ENCODE peak calls at places on chromosomes 6 and 20, in nine cellular contexts. L, D, Q, E, R, A, T, Y and O are unnamed samples.

GRCh38 chr6:2209226-2209809 is 36.1 kb downstream of the GMDS start:
- DNase-seq in L (no peak), D (no peak), Q (peak), E (no peak), R (peak), A (peak), T (peak), Y (no peak), O (peak)

GRCh38 chr6:94144807-94145206 is 725.4 kb upstream of the EPHA7 start:
- DNase-seq in L (no peak), D (no peak), Q (no peak), E (no peak), R (no peak), A (no peak), T (no peak), Y (no peak), O (no peak)

GRCh38 chr6:37484786-37485170 is 14.9 kb downstream of the CCDC167 start:
- DNase-seq in L (no peak), D (no peak), Q (no peak), E (no peak), R (no peak), A (no peak), T (no peak), Y (no peak), O (no peak)

GRCh38 chr6:150492941-150493340 is 106.7 kb upstream of the PLEKHG1 start:
- DNase-seq in L (no peak), D (no peak), Q (no peak), E (no peak), R (no peak), A (no peak), T (no peak), Y (no peak), O (no peak)

GRCh38 chr20:31559704-31560093 is 45.4 kb upstream of the ID1 start:
- DNase-seq in L (no peak), D (no peak), Q (no peak), E (no peak), R (no peak), A (no peak), T (no peak), Y (no peak), O (no peak)

GRCh38 chr6:56938634-56939294 is 16.1 kb upstream of the BEND6 start:
- DNase-seq in L (no peak), D (no peak), Q (no peak), E (peak), R (no peak), A (no peak), T (peak), Y (no peak), O (no peak)

GRCh38 chr6:66355471-66355870 is 648.4 kb upstream of the EYS start:
- DNase-seq in L (no peak), D (no peak), Q (no peak), E (no peak), R (no peak), A (no peak), T (no peak), Y (no peak), O (no peak)

GRCh38 chr6:47135772-47136171 is 93.6 kb upstream of the ADGRF1 start:
- DNase-seq in L (no peak), D (no peak), Q (no peak), E (no peak), R (no peak), A (peak), T (peak), Y (no peak), O (no peak)

GRCh38 chr6:119517428-119517827 is 167.9 kb upstream of the MAN1A1 start:
- DNase-seq in L (no peak), D (no peak), Q (no peak), E (no peak), R (no peak), A (no peak), T (no peak), Y (no peak), O (no peak)

GRCh38 chr20:62597416-62598115 is 44.7 kb upstream of the SLCO4A1 start:
- DNase-seq in L (no peak), D (no peak), Q (no peak), E (no peak), R (no peak), A (no peak), T (no peak), Y (no peak), O (no peak)

GRCh38 chr20:63027425-63028389 is 20.9 kb upstream of the BHLHE23 start:
- DNase-seq in L (no peak), D (no peak), Q (peak), E (no peak), R (no peak), A (no peak), T (no peak), Y (no peak), O (no peak)

GRCh38 chr20:46568570-46569129 is 18.2 kb upstream of the OCSTAMP start:
- DNase-seq in L (peak), D (peak), Q (peak), E (peak), R (peak), A (peak), T (peak), Y (peak), O (peak)

GRCh38 chr6:155832596-155832995 is 377.0 kb upstream of the NOX3 start:
- DNase-seq in L (no peak), D (no peak), Q (no peak), E (no peak), R (no peak), A (no peak), T (peak), Y (no peak), O (no peak)

GRCh38 chr6:1215884-1216487 is 95.9 kb upstream of the FOXQ1 start:
- DNase-seq in L (no peak), D (no peak), Q (no peak), E (no peak), R (no peak), A (no peak), T (no peak), Y (no peak), O (no peak)

GRCh38 chr6:105592329-105592728 is 189.4 kb upstream of the PREP start:
- DNase-seq in L (no peak), D (no peak), Q (no peak), E (peak), R (no peak), A (peak), T (peak), Y (no peak), O (no peak)

GRCh38 chr6:5260111-5260620 is 584 bp downstream of the LYRM4 start:
- DNase-seq in L (peak), D (peak), Q (no peak), E (peak), R (peak), A (peak), T (peak), Y (no peak), O (peak)

GRCh38 chr6:30171677-30172471 is 8.5 kb downstream of the TRIM15 start:
- DNase-seq in L (no peak), D (no peak), Q (no peak), E (no peak), R (no peak), A (no peak), T (no peak), Y (no peak), O (no peak)

GRCh38 chr6:74510878-74511277 is 695.0 kb downstream of the COL12A1 start:
- DNase-seq in L (no peak), D (no peak), Q (no peak), E (no peak), R (no peak), A (no peak), T (peak), Y (no peak), O (no peak)

GRCh38 chr6:81818778-81819491 is 66.5 kb upstream of the TENT5A start:
- DNase-seq in L (no peak), D (no peak), Q (no peak), E (no peak), R (no peak), A (no peak), T (no peak), Y (no peak), O (no peak)

GRCh38 chr20:23269954-23270353 is 80.6 kb upstream of the NXT1 start:
- DNase-seq in L (peak), D (no peak), Q (no peak), E (no peak), R (no peak), A (no peak), T (no peak), Y (no peak), O (no peak)
- TF ChIP-seq POLR2A in L (no peak), D (no peak), Q (no peak), E (no peak), R (no peak), A (no peak), T (no peak), Y (no peak), O (no peak)

GRCh38 chr6:3607171-3607570 is 144.3 kb downstream of the PXDC1 start:
- DNase-seq in L (no peak), D (peak), Q (no peak), E (no peak), R (no peak), A (no peak), T (no peak), Y (no peak), O (no peak)

GRCh38 chr6:3596736-3597135 is 139.9 kb upstream of the SLC22A23 start:
- DNase-seq in L (no peak), D (no peak), Q (no peak), E (no peak), R (no peak), A (no peak), T (no peak), Y (no peak), O (no peak)

GRCh38 chr6:3603443-3604130 is 146.7 kb upstream of the SLC22A23 start:
- DNase-seq in L (no peak), D (no peak), Q (no peak), E (no peak), R (no peak), A (no peak), T (no peak), Y (no peak), O (no peak)

DNA sequence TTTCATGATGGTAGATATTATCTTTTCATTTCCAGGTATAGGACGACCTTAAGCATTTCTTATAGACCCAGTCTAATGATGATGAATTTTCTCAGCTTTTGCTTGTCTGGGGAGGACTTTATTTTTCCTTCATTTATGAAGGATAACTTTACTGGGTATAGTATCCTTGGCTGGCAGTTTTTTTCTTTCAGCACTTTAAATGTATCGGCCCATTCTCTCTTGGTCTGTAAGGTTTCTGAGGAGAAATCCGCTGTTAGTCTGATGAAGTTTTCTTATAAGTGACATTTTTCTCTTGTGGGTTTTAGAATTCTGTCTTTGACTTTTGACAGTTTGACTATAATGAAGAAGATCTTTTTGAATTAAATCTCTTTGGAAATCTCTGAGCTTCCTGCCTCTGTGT is 144.7 kb upstream of the SLC22A23 start:
- DNase-seq in L (no peak), D (no peak), Q (no peak), E (no peak), R (no peak), A (no peak), T (no peak), Y (no peak), O (no peak)
- TF ChIP-seq CTCF in L (no peak), D (no peak), Q (no peak), E (no peak), R (no peak), A (no peak), T (no peak), Y (no peak), O (no peak)

GRCh38 chr20:44582321-44583025 is at the start of gene PKIG:
- DNase-seq in L (no peak), D (no peak), Q (no peak), E (peak), R (no peak), A (no peak), T (peak), Y (no peak), O (no peak)

GRCh38 chr20:44583179-44583578 is 800 bp downstream of the PKIG start:
- DNase-seq in L (no peak), D (no peak), Q (no peak), E (no peak), R (no peak), A (no peak), T (peak), Y (no peak), O (no peak)

GRCh38 chr20:44586289-44586911 is 4.0 kb downstream of the PKIG start:
- DNase-seq in L (no peak), D (no peak), Q (no peak), E (no peak), R (no peak), A (no peak), T (no peak), Y (no peak), O (no peak)

GRCh38 chr20:44585042-44585968 is 2.9 kb downstream of the PKIG start:
- DNase-seq in L (no peak), D (no peak), Q (no peak), E (no peak), R (no peak), A (no peak), T (no peak), Y (no peak), O (no peak)

GRCh38 chr20:44584103-44584690 is 1.8 kb downstream of the PKIG start:
- DNase-seq in L (no peak), D (no peak), Q (no peak), E (no peak), R (no peak), A (no peak), T (no peak), Y (no peak), O (no peak)
- H3K4me3 ChIP-seq in L (no peak), D (no peak), Q (peak), E (no peak), R (no peak), A (no peak), T (no peak), Y (no peak), O (peak)

GRCh38 chr6:134177753-134178229 is 125.4 kb upstream of the SLC2A12 start:
- DNase-seq in L (no peak), D (no peak), Q (peak), E (no peak), R (no peak), A (no peak), T (peak), Y (no peak), O (no peak)
- TF ChIP-seq POLR2A in L (no peak), D (no peak), Q (peak), E (no peak), R (no peak), A (no peak), T (no peak), Y (no peak), O (no peak)

GRCh38 chr20:38173237-38174156 is 8.4 kb upstream of the TGM2 start:
- DNase-seq in L (no peak), D (no peak), Q (peak), E (peak), R (no peak), A (no peak), T (peak), Y (no peak), O (peak)
- TF ChIP-seq CTCF in L (no peak), D (no peak), Q (no peak), E (no peak), R (no peak), A (no peak), T (peak), Y (no peak), O (no peak)

GRCh38 chr20:19071442-19071717 is 141.1 kb upstream of the SLC24A3 start:
- DNase-seq in L (peak), D (no peak), Q (no peak), E (no peak), R (no peak), A (no peak), T (no peak), Y (no peak), O (no peak)
- H3K4me3 ChIP-seq in L (no peak), D (no peak), Q (no peak), E (no peak), R (no peak), A (no peak), T (no peak), Y (no peak), O (no peak)

GRCh38 chr6:139531716-139532115 is 157.3 kb upstream of the CITED2 start:
- DNase-seq in L (no peak), D (no peak), Q (no peak), E (no peak), R (no peak), A (no peak), T (no peak), Y (no peak), O (no peak)

GRCh38 chr6:139531148-139531547 is 156.7 kb upstream of the CITED2 start:
- DNase-seq in L (no peak), D (no peak), Q (no peak), E (no peak), R (no peak), A (no peak), T (peak), Y (no peak), O (no peak)

GRCh38 chr6:139534472-139535115 is 160.1 kb upstream of the CITED2 start:
- DNase-seq in L (no peak), D (no peak), Q (no peak), E (no peak), R (no peak), A (no peak), T (no peak), Y (no peak), O (no peak)

GRCh38 chr6:139533166-139533565 is 158.7 kb upstream of the CITED2 start:
- DNase-seq in L (no peak), D (no peak), Q (no peak), E (no peak), R (peak), A (no peak), T (no peak), Y (no peak), O (no peak)

DNA sequence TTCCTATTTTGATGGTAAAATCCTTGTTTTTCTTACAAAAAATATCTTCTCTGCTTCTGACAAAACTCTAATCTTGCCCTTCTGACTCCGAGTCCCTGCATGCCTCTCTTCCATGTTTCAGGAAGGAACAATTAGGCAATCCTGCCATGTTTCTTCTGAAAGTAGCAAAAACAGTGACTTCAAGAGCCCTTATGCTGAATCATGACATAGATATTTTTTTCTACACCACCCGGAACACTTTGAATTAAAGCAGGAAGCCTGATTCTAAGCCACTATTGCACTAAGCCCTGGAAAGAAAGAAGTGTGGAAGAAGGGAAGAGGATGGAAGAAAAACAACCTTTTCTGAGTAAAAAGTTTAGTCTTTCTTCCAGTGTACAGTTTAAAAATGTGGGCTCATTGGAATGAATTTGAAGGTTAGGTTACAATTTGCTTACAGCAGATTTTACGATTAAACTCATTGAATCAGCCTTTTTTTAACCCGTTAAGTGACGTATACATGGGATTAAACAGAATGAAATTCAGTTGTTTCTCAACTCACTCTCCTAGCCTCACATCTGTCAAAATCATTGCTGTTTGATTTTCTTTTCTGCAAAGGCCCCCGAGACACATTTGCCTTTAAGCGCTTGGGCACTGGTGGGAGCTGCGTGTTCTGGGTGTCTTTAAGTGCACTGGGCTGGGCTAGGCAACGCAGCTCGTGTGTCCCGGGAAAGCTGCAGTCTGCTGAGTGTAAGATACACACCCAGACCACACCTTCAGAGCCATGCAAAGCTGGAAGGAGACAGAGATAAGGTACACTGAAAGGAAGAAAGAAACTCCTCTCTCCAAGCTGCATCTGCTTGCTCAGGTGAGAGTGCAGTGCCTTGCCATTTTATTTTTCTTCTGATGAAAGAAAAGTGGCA is 159.4 kb upstream of the CITED2 start:
- DNase-seq in L (no peak), D (no peak), Q (peak), E (peak), R (no peak), A (peak), T (peak), Y (no peak), O (peak)
- TF ChIP-seq POLR2A in L (no peak), D (no peak), Q (peak), E (no peak), R (no peak), A (no peak), T (no peak), Y (no peak), O (no peak)

DNA sequence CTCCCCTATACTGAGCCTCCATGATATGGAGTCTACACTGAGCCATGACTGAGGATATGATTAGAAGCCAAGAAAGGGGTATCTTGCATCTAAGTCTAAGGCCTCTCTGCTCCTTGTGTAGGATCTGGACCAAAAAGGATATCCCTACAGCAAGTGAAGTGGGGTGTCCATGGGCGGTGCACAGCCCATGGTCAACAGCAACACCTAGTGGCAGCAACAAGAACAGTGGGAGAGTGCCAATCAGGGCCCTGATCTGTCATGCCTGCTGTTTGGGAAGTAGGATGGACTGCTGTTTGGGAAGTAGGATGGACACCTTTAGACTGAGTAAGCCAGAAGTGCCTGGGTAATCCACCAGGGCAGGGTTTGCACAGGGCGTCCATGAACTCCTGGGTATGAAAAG is 22.4 kb downstream of the PTGIS start:
- DNase-seq in L (peak), D (no peak), Q (no peak), E (no peak), R (no peak), A (no peak), T (no peak), Y (no peak), O (no peak)
- TF ChIP-seq CTCF in L (no peak), D (no peak), Q (no peak), E (no peak), R (no peak), A (no peak), T (no peak), Y (no peak), O (no peak)